ENCODE peak calls at places on chromosomes 2 and 18, in five cellular contexts. Z is nephron progenitor cell, A is mammary epithelial cell, K is WTC11, Q is endothelial cell. I is an unnamed sample.

GRCh38 chr2:241636182-241636982 is 576 bp downstream of the THAP4 start:
- DNase-seq in Z (peak; percentile 70), A (peak; percentile 44), K (peak; percentile 64), Q (peak; percentile 59), I (no peak)

GRCh38 chr2:175676813-175677212 is 325.3 kb downstream of the LNPK start:
- DNase-seq in Z (no peak), A (no peak), K (no peak), Q (no peak), I (no peak)

GRCh38 chr18:49520661-49521145 is 33.7 kb upstream of the C18orf32 start:
- DNase-seq in Z (no peak), A (peak; percentile 21), K (no peak), Q (no peak), I (no peak)

GRCh38 chr2:74689671-74690070 is 35.6 kb downstream of the SEMA4F start:
- DNase-seq in Z (no peak), A (peak; percentile 78), K (no peak), Q (no peak), I (no peak)

GRCh38 chr2:219099319-219099718 is 38.6 kb upstream of the IHH start:
- DNase-seq in Z (no peak), A (peak; percentile 59), K (no peak), Q (no peak), I (peak; percentile 86)

GRCh38 chr2:187528042-187528441 is 26.2 kb downstream of the TFPI start:
- DNase-seq in Z (no peak), A (no peak), K (no peak), Q (no peak), I (no peak)

GRCh38 chr18:77191241-77191751 is 58.4 kb upstream of the GALR1 start:
- DNase-seq in Z (no peak), A (no peak), K (no peak), Q (no peak), I (no peak)

GRCh38 chr18:59528866-59529265 is 168.4 kb downstream of the CCBE1 start:
- DNase-seq in Z (no peak), A (no peak), K (no peak), Q (no peak), I (no peak)

GRCh38 chr2:42922790-42923631 is 130.6 kb upstream of the HAAO start:
- DNase-seq in Z (no peak), A (peak; percentile 66), K (no peak), Q (no peak), I (peak; percentile 86)

GRCh38 chr2:213152065-213152794 is 818 bp upstream of the IKZF2 start:
- DNase-seq in Z (peak; percentile 74), A (peak; percentile 71), K (peak; percentile 56), Q (peak; percentile 73), I (peak; percentile 75)

GRCh38 chr2:118847447-118848172 is at the start of gene EN1:
- DNase-seq in Z (peak; percentile 54), A (no peak), K (peak; percentile 83), Q (peak; percentile 57), I (no peak)

GRCh38 chr2:126882736-126883660 is 15.7 kb upstream of the TEX51 start:
- DNase-seq in Z (no peak), A (no peak), K (no peak), Q (no peak), I (no peak)

GRCh38 chr18:33040213-33040612 is 267.4 kb upstream of the KLHL14 start:
- DNase-seq in Z (no peak), A (no peak), K (no peak), Q (no peak), I (no peak)

GRCh38 chr2:101770672-101771071 is 73.2 kb downstream of the MAP4K4 start:
- DNase-seq in Z (no peak), A (peak; percentile 57), K (no peak), Q (peak; percentile 32), I (peak; percentile 74)

GRCh38 chr2:111523009-111523408 is 361.0 kb downstream of the ANAPC1 start:
- DNase-seq in Z (no peak), A (no peak), K (no peak), Q (no peak), I (no peak)

GRCh38 chr2:130762910-130763385 is 7.6 kb downstream of the AMER3 start:
- DNase-seq in Z (no peak), A (no peak), K (no peak), Q (no peak), I (no peak)

GRCh38 chr18:5646739-5647138 is 102.9 kb upstream of the EPB41L3 start:
- DNase-seq in Z (no peak), A (no peak), K (no peak), Q (no peak), I (no peak)

GRCh38 chr2:34306745-34307144 is 707.6 kb upstream of the FAM98A start:
- DNase-seq in Z (no peak), A (no peak), K (no peak), Q (no peak), I (no peak)

GRCh38 chr2:189191766-189192165 is 12.2 kb upstream of the COL5A2 start:
- DNase-seq in Z (no peak), A (peak; percentile 59), K (no peak), Q (no peak), I (peak; percentile 58)

DNA sequence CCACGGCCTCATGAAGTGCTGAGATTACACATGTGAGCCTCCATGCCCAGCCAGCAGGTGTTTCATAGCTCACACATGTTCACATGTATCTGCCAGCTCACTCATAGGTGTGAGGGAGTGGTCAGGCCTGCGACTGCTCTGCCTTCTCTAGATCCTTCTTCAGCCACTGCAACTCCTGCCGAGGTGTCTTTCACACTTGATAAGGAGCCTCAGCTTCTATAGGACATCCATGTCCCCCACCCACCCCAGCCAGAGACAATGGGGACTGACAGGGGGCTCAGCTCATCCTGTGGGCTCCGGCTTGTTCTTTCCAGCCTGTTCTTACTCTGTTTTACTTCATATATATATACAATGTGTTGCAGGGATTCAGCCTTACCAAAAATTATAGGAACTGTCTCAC is 286.5 kb upstream of the MGAT5 start:
- DNase-seq in Z (no peak), A (no peak), K (no peak), Q (no peak), I (no peak)
- TF ChIP-seq CTCF in Z (no peak), A (no peak), K (no peak), Q (no peak), I (no peak)

GRCh38 chr2:239958366-239958765 is 66.8 kb downstream of the NDUFA10 start:
- DNase-seq in Z (no peak), A (no peak), K (no peak), Q (no peak), I (no peak)
- TF ChIP-seq CTCF in Z (no peak), A (no peak), K (no peak), Q (no peak), I (no peak)

GRCh38 chr2:40096360-40096759 is 317.3 kb upstream of the THUMPD2 start:
- DNase-seq in Z (no peak), A (no peak), K (no peak), Q (no peak), I (peak; percentile 39)
- TF ChIP-seq CTCF in Z (no peak), A (no peak), K (no peak), Q (no peak), I (no peak)

GRCh38 chr18:63022429-63023022 is 297.0 kb downstream of the BCL2 start:
- DNase-seq in Z (peak; percentile 56), A (no peak), K (peak; percentile 83), Q (peak; percentile 67), I (no peak)
- TF ChIP-seq CTCF in Z (peak; percentile 58), A (peak; percentile 37), K (peak; percentile 94), Q (peak; percentile 75), I (peak; percentile 68)

DNA sequence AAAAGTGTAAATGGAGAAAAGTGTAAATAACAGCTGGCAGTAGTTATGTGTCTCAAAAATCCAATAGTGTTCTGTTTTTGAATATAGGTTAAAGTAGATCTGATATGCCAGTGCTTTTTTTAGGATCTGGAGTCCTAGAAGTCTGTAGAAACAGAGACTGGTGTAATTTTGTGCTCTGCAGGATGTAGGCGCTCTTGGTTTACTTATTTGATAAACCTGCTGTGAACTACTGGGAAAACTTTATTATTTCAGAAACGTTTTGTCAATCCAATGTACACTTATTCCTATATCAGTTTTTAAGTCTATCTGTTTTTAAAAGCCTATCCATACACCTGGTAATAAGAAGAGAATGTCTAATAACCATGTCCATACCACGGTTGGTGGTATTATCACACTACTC is 530.8 kb upstream of the ZNF804A start:
- DNase-seq in Z (no peak), A (no peak), K (no peak), Q (peak; percentile 7), I (no peak)
- TF ChIP-seq CTCF in Z (no peak), A (peak; percentile 30), K (no peak), Q (no peak), I (no peak)

GRCh38 chr18:80107396-80107795 is 1.7 kb upstream of the ADNP2 start:
- DNase-seq in Z (no peak), A (no peak), K (no peak), Q (no peak), I (no peak)
- TF ChIP-seq CTCF in Z (no peak), A (no peak), K (no peak), Q (no peak), I (no peak)

DNA sequence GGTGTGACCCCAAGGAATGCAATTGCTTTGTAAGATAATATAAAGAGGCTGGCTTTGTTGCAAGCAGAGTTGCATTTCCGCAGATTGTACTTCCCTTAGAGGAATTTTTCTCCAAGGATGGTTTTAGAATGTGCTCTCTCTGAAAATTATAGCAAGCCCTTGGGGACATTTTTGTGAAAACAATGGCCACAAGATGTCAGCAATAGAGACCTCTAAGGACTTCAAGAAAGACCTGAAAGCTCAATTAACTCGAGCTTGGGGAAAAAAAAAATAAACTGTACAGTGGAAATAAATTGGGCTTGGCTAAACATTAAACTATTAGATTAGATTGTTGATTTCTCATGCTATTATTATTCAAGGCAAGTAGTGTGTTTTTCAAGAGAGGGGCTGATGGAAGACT is 81.3 kb upstream of the KYNU start:
- DNase-seq in Z (no peak), A (no peak), K (no peak), Q (no peak), I (no peak)
- TF ChIP-seq CTCF in Z (no peak), A (no peak), K (no peak), Q (no peak), I (no peak)